ENCODE peak calls at places on chromosome 12, in five cellular contexts. O, H, N, U and J are unnamed samples.

GRCh38 chr12:64625243-64626077 is 15.2 kb downstream of the RASSF3 start:
- DNase-seq in U (peak), O (no peak), H (peak), N (no peak), J (no peak)

GRCh38 chr12:28879379-28879778 is 269.7 kb upstream of the FAR2 start:
- DNase-seq in H (no peak), O (no peak), N (no peak), U (no peak), J (no peak)

GRCh38 chr12:29159690-29160089 is 10.6 kb downstream of the FAR2 start:
- DNase-seq in H (no peak), U (no peak), N (no peak), O (no peak), J (no peak)

GRCh38 chr12:45050751-45051489 is at the start of gene DBX2:
- DNase-seq in N (no peak), H (no peak), U (no peak), O (no peak), J (no peak)

GRCh38 chr12:20376984-20377383 is 8.6 kb downstream of the PDE3A start:
- DNase-seq in N (no peak), O (no peak), H (no peak), U (no peak), J (no peak)

GRCh38 chr12:124428136-124428791 is 133.4 kb downstream of the RFLNA start:
- DNase-seq in N (peak), O (no peak), H (no peak), U (no peak), J (no peak)

GRCh38 chr12:29725587-29726320 is 58.0 kb downstream of the TMTC1 start:
- DNase-seq in H (no peak), O (no peak), U (peak), N (peak), J (no peak)

GRCh38 chr12:33708935-33709334 is 269.3 kb upstream of the SYT10 start:
- DNase-seq in H (no peak), O (no peak), U (no peak), N (no peak), J (no peak)

GRCh38 chr12:69873429-69873828 is 48.4 kb downstream of the MYRFL start:
- DNase-seq in N (no peak), O (no peak), H (no peak), U (no peak), J (no peak)

GRCh38 chr12:78062781-78063180 is 232.1 kb downstream of the NAV3 start:
- DNase-seq in O (no peak), N (peak), H (peak), U (peak), J (no peak)

GRCh38 chr12:69578283-69578682 is 7.0 kb upstream of the CCT2 start:
- DNase-seq in O (no peak), U (no peak), H (no peak), N (no peak), J (no peak)

GRCh38 chr12:14216405-14217294 is 148.8 kb upstream of the ATF7IP start:
- DNase-seq in U (no peak), N (no peak), O (no peak), H (no peak), J (no peak)

GRCh38 chr12:7801460-7801859 is 12.3 kb downstream of the NANOG start:
- DNase-seq in O (no peak), H (no peak), U (no peak), N (no peak), J (no peak)

GRCh38 chr12:27162229-27162537 is 79.8 kb upstream of the C12orf71 start:
- DNase-seq in N (no peak), O (no peak), H (no peak), U (no peak), J (no peak)

GRCh38 chr12:132544498-132544897 is 54.5 kb downstream of the FBRSL1 start:
- DNase-seq in U (no peak), N (no peak), H (no peak), O (no peak), J (no peak)

GRCh38 chr12:13196302-13196921 is at the start of gene EMP1:
- DNase-seq in U (peak), H (peak), O (no peak), N (peak), J (no peak)

GRCh38 chr12:53044052-53044581 is 5.7 kb upstream of the TNS2 start:
- DNase-seq in O (no peak), N (no peak), U (peak), H (no peak), J (no peak)

GRCh38 chr12:84912191-84913142 is at the start of gene SLC6A15:
- DNase-seq in N (no peak), U (peak), H (no peak), O (peak), J (peak)

GRCh38 chr12:128513831-128514230 is 246.9 kb downstream of the TMEM132C start:
- DNase-seq in N (no peak), H (no peak), O (no peak), U (no peak), J (no peak)

GRCh38 chr12:18882690-18883089 is 144.8 kb downstream of the CAPZA3 start:
- DNase-seq in H (no peak), N (no peak), U (no peak), O (no peak), J (no peak)

GRCh38 chr12:85448548-85449139 is 168.6 kb downstream of the ALX1 start:
- DNase-seq in U (no peak), H (no peak), O (no peak), N (no peak), J (no peak)

GRCh38 chr12:47221256-47222023 is 141.7 kb upstream of the AMIGO2 start:
- DNase-seq in H (no peak), N (no peak), O (no peak), U (no peak), J (no peak)

GRCh38 chr12:42589465-42590323 is at the start of gene PRICKLE1:
- DNase-seq in U (peak), O (peak), H (peak), N (peak), J (peak)

GRCh38 chr12:107108995-107109508 is 15.7 kb upstream of the CRY1 start:
- DNase-seq in N (no peak), H (no peak), O (no peak), U (no peak), J (no peak)

GRCh38 chr12:32501835-32502333 is 102.5 kb downstream of the FGD4 start:
- DNase-seq in O (peak), H (peak), U (peak), N (no peak), J (no peak)

GRCh38 chr12:75011120-75011519 is 198.5 kb downstream of the KCNC2 start:
- DNase-seq in N (no peak), U (no peak), O (no peak), H (no peak), J (no peak)

GRCh38 chr12:88242161-88242925 is 100.2 kb downstream of the TMTC3 start:
- DNase-seq in H (no peak), O (no peak), U (peak), N (no peak), J (no peak)

GRCh38 chr12:115191342-115191741 is 507.4 kb upstream of the TBX3 start:
- DNase-seq in N (no peak), H (no peak), U (no peak), O (no peak), J (no peak)

GRCh38 chr12:40055227-40055579 is 50.7 kb downstream of the SLC2A13 start:
- DNase-seq in N (no peak), O (no peak), U (no peak), H (no peak), J (no peak)

GRCh38 chr12:93839076-93839475 is 161.9 kb downstream of the CRADD start:
- DNase-seq in H (no peak), O (no peak), U (no peak), N (no peak), J (no peak)
- TF ChIP-seq CTCF in H (no peak), O (no peak), U (no peak), N (no peak), J (no peak)

GRCh38 chr12:25771062-25771461 is 187.4 kb upstream of the RASSF8 start:
- DNase-seq in O (no peak), H (no peak), N (no peak), U (no peak), J (no peak)
- TF ChIP-seq CTCF in O (no peak), H (no peak), N (no peak), U (no peak), J (no peak)

GRCh38 chr12:3604750-3605638 is 114.0 kb downstream of the PRMT8 start:
- DNase-seq in N (peak), U (peak), H (peak), O (no peak), J (no peak)
- TF ChIP-seq CTCF in N (no peak), U (no peak), H (no peak), O (no peak), J (no peak)

DNA sequence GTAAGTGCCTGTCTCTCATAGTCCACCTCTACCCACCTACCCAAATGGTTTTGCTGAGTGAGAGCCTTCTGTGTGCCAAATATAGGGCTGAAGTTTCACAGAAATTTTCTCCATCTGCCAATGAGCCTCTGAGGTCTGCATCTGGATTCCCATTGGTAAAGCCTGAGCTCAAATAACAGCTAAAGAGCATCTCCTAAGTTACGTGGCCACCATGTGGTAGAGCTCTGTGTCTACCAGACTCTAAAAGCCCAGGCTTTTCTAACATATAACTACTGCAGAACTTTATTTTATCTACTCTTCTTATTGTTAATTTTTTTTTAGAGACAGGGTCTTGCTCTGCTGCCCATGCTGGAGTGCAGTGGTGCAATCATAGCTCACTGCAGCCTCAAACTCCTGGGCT is 16.0 kb downstream of the AMDHD1 start:
- DNase-seq in O (no peak), H (no peak), U (no peak), N (no peak), J (no peak)
- TF ChIP-seq CTCF in O (peak), H (no peak), U (peak), N (no peak), J (no peak)

GRCh38 chr12:96399081-96399918 is 939 bp downstream of the CDK17 start:
- DNase-seq in U (peak), N (peak), O (peak), H (peak), J (peak)

GRCh38 chr12:96399919-96400630 is at the start of gene CDK17:
- DNase-seq in O (peak), N (peak), H (peak), U (peak), J (peak)

GRCh38 chr12:96401061-96401871 is 1.0 kb upstream of the CDK17 start:
- DNase-seq in U (peak), O (no peak), H (no peak), N (peak), J (no peak)

GRCh38 chr12:96402061-96402460 is 1.8 kb upstream of the CDK17 start:
- DNase-seq in N (no peak), O (no peak), H (no peak), U (no peak), J (no peak)

DNA sequence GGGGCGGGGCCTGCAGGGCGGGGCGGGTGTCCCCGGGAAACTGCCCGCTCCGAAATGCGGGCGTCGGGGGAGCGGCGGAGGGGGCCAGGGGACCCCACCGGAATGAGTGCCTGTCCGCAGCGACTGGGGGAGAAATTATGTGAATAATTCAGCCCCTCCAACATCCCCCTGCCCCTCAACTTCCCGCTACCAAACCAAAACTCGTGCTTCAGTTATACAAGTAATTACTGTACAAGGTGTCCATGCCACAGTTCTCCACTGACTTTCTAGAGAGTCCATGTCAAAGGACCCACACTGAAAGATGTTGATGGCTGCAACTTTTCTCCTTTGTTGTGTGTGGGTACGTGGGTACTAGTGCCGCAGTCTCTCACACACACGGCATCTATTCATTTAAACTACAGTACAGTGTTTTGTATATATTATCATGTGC is 407 bp upstream of the CDK17 start:
- DNase-seq in O (no peak), H (no peak), U (no peak), N (no peak), J (no peak)
- TF ChIP-seq CTCF in O (no peak), H (no peak), U (no peak), N (no peak), J (no peak)

DNA sequence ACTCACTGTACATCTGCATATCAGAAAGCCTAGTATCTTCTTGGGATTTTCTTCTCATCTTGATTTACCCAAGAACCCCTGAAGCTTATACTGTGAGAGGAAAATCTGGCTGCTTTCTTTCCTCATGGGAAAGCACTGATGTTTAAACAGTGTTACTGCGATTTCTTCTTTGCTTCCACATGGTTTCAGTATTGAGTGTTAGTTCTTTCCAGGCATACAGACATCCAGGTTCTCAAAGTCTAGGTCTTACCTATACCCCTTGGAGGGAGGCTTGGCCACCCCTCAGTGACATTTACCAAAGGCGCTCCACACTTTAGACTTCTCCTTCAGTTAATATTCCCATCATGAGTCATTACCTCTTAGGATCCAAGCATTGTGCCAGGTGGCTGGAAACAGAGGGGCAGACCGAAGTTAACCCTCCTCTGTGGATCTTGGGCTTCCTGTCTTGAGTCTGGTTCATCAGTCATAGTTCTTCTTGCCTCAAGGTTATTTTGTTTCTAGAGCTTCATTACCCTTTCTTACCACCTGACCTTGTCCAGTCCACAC is 79.1 kb downstream of the TMEM117 start:
- DNase-seq in H (no peak), U (no peak), O (no peak), N (no peak), J (no peak)
- TF ChIP-seq CTCF in H (no peak), U (no peak), O (peak), N (no peak), J (no peak)

DNA sequence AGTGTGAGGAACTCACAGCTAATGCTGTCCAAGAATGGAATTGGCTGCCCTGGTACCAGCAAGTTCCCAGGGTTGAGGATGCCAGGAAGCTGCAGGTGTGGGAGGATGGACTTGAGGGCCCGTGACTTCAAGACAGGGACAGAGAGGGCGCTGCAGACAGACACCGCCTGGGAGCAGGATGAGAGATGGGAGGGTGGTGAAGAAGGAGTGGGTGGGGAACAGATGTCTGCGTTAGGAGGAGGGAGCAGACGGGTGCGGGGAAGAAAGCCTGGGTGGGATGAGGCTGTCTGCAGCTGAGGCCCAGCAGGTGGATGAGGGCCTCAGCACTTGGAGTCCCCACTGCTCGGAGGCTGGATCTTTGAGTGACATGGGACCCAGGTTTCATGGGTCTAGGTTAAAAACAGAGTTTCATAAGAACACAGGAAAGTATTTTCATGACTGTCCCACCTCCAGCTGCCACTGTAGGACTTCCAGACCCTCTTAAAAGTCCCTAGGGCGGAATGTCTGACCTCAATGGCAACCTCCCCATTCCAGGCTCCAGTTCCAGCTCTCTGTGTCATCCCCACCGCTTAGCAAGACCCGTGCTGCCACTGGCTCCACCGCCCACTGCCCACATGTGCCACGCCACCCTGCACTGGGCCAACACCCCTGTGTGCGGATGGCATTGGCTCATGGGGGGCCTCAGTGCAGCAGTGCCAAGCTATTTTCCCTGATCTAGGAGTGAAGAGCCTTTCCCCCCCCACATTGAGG is 70.3 kb upstream of the SCN8A start:
- DNase-seq in O (no peak), N (no peak), U (no peak), H (no peak), J (no peak)
- TF ChIP-seq CTCF in O (no peak), N (no peak), U (no peak), H (no peak), J (no peak)